ENCODE peak calls at places on chromosomes 13 and 19, in ten cellular contexts. E is PC-3; V is left lung; R is stimulated activated CD4-positive, alpha-beta T cell treated with anti-CD3 and anti-CD28 coated beads, TNF-alpha, amount 100 ng/mL, for 48 hours; N is NCI-H82; X is GM12891; Q is MG63; P is NCI-H1092; A is ureter; Y is tibial nerve. D is an unnamed sample.

GRCh38 chr19:39846678-39847486 is 703 bp upstream of the FBL start:
- DNase-seq in E (no peak), V (no peak), R (no peak), N (peak), X (no peak), Q (no peak), P (no peak), A (no peak), Y (no peak), D (no peak)

GRCh38 chr19:17107546-17108452 is 32.2 kb downstream of the MYO9B start:
- DNase-seq in E (peak), V (peak), R (no peak), N (no peak), X (no peak), Q (peak), P (peak), A (peak), Y (peak), D (peak)

GRCh38 chr19:5605362-5605761 is 17.2 kb downstream of the SAFB2 start:
- DNase-seq in E (no peak), V (no peak), R (no peak), N (no peak), X (no peak), Q (no peak), P (no peak), A (no peak), Y (no peak), D (no peak)

GRCh38 chr19:50602935-50603334 is 34.7 kb upstream of the LRRC4B start:
- DNase-seq in E (no peak), V (no peak), R (no peak), N (no peak), X (no peak), Q (no peak), P (no peak), A (no peak), Y (no peak), D (no peak)

GRCh38 chr13:44756411-44756810 is 180.3 kb upstream of the TSC22D1 start:
- DNase-seq in E (no peak), V (no peak), R (no peak), N (no peak), X (no peak), Q (no peak), P (no peak), A (no peak), Y (no peak), D (no peak)

GRCh38 chr13:97004096-97004876 is 10.0 kb upstream of the OXGR1 start:
- DNase-seq in E (peak), V (no peak), R (no peak), N (no peak), X (no peak), Q (no peak), P (no peak), A (no peak), Y (no peak), D (no peak)

GRCh38 chr13:38687246-38688229 is 661 bp downstream of the FREM2 start:
- DNase-seq in E (no peak), V (peak), R (no peak), N (no peak), X (no peak), Q (peak), P (no peak), A (no peak), Y (no peak), D (no peak)

GRCh38 chr19:4781851-4782250 is 9.7 kb upstream of the FEM1A start:
- DNase-seq in E (no peak), V (no peak), R (no peak), N (no peak), X (no peak), Q (no peak), P (no peak), A (no peak), Y (no peak), D (no peak)

GRCh38 chr19:1001538-1002166 is 1.4 kb downstream of the GRIN3B start:
- DNase-seq in E (peak), V (peak), R (peak), N (peak), X (peak), Q (no peak), P (no peak), A (no peak), Y (no peak), D (peak)

GRCh38 chr19:16160943-16161560 is 12.3 kb downstream of the CIB3 start:
- DNase-seq in E (peak), V (no peak), R (no peak), N (no peak), X (no peak), Q (peak), P (no peak), A (no peak), Y (no peak), D (no peak)

GRCh38 chr13:21595546-21595822 is 8.5 kb downstream of the MICU2 start:
- DNase-seq in E (no peak), V (no peak), R (no peak), N (no peak), X (no peak), Q (no peak), P (no peak), A (no peak), Y (no peak), D (no peak)

GRCh38 chr13:71674776-71675352 is 192.1 kb downstream of the DACH1 start:
- DNase-seq in E (no peak), V (no peak), R (no peak), N (no peak), X (no peak), Q (no peak), P (no peak), A (no peak), Y (no peak), D (no peak)

GRCh38 chr13:41603917-41604316 is 146.6 kb downstream of the RGCC start:
- DNase-seq in E (peak), V (no peak), R (no peak), N (peak), X (no peak), Q (peak), P (no peak), A (no peak), Y (no peak), D (no peak)

GRCh38 chr19:40585677-40586422 is 9.2 kb downstream of the SHKBP1 start:
- DNase-seq in E (peak), V (peak), R (no peak), N (no peak), X (no peak), Q (no peak), P (no peak), A (no peak), Y (no peak), D (no peak)

GRCh38 chr19:48461982-48462655 is 6.7 kb downstream of the KCNJ14 start:
- DNase-seq in E (no peak), V (no peak), R (no peak), N (peak), X (no peak), Q (no peak), P (no peak), A (peak), Y (no peak), D (no peak)

GRCh38 chr19:29731331-29731850 is 16.3 kb upstream of the C19orf12 start:
- DNase-seq in E (no peak), V (no peak), R (no peak), N (no peak), X (no peak), Q (no peak), P (no peak), A (no peak), Y (no peak), D (no peak)

GRCh38 chr19:56076413-56076998 is 44.6 kb downstream of the ZNF787 start:
- DNase-seq in E (peak), V (no peak), R (peak), N (peak), X (no peak), Q (peak), P (no peak), A (no peak), Y (no peak), D (no peak)

GRCh38 chr13:36297259-36297599 is 385 bp downstream of the CCDC169 start:
- DNase-seq in E (peak), V (no peak), R (no peak), N (peak), X (no peak), Q (no peak), P (no peak), A (no peak), Y (no peak), D (no peak)

GRCh38 chr19:15091918-15092753 is 10.1 kb downstream of the OR1I1 start:
- DNase-seq in E (peak), V (no peak), R (peak), N (peak), X (peak), Q (no peak), P (peak), A (peak), Y (no peak), D (no peak)

GRCh38 chr13:83773961-83774360 is 108.3 kb downstream of the SLITRK1 start:
- DNase-seq in E (no peak), V (no peak), R (no peak), N (no peak), X (no peak), Q (no peak), P (no peak), A (no peak), Y (no peak), D (no peak)

GRCh38 chr13:97353927-97354326 is 80.0 kb upstream of the RAP2A start:
- DNase-seq in E (no peak), V (no peak), R (no peak), N (no peak), X (no peak), Q (no peak), P (no peak), A (no peak), Y (no peak), D (no peak)

GRCh38 chr19:10079031-10079453 is 7.1 kb upstream of the SHFL start:
- DNase-seq in E (peak), V (no peak), R (no peak), N (no peak), X (no peak), Q (no peak), P (no peak), A (no peak), Y (no peak), D (no peak)

D was measured in cardiac septum.